ENCODE peak calls at places on chromosomes 12 and 14, in seven cellular contexts. J is NCI-H748 treated with DMSO at 0.1 percent for 48 hours; S is CD4-positive, alpha-beta T cell; F is HCEC 1CT; C is thoracic aorta; P is neuronal stem cell; Y is heart left ventricle. T is an unnamed sample.

GRCh38 chr12:88035907-88036289 is 6.7 kb upstream of the C12orf50 start:
- DNase-seq in J (peak; percentile 21), S (no peak), F (no peak), C (no peak), P (no peak), Y (no peak), T (no peak)

GRCh38 chr14:105050551-105050897 is 14.7 kb downstream of the GPR132 start:
- DNase-seq in J (peak; percentile 8), S (no peak), F (peak; percentile 23), C (no peak), P (no peak), Y (no peak), T (no peak)

GRCh38 chr12:117538032-117538690 is 176.7 kb upstream of the NOS1 start:
- DNase-seq in J (no peak), S (no peak), F (no peak), C (no peak), P (no peak), Y (no peak), T (no peak)

GRCh38 chr12:46452061-46452615 is 79.6 kb upstream of the SLC38A2 start:
- DNase-seq in J (no peak), S (no peak), F (peak; percentile 63), C (no peak), P (no peak), Y (no peak), T (no peak)

GRCh38 chr14:81162941-81163340 is 57.8 kb downstream of the GTF2A1 start:
- DNase-seq in J (no peak), S (no peak), F (peak; percentile 18), C (no peak), P (no peak), Y (no peak), T (no peak)

GRCh38 chr14:104211242-104211641 is 72.9 kb downstream of the KIF26A start:
- DNase-seq in J (no peak), S (no peak), F (no peak), C (no peak), P (no peak), Y (no peak), T (no peak)

GRCh38 chr12:95224202-95225170 is 6.9 kb downstream of the VEZT start:
- DNase-seq in J (no peak), S (no peak), F (peak; percentile 70), C (no peak), P (no peak), Y (no peak), T (no peak)

GRCh38 chr14:51395361-51395849 is 155.4 kb downstream of the TMX1 start:
- DNase-seq in J (no peak), S (no peak), F (peak; percentile 96), C (no peak), P (no peak), Y (peak; percentile 81), T (no peak)

GRCh38 chr12:80617733-80618132 is 89.7 kb upstream of the MYF6 start:
- DNase-seq in J (peak; percentile 42), S (no peak), F (no peak), C (no peak), P (no peak), Y (no peak), T (no peak)

GRCh38 chr12:109458086-109458485 is 19.0 kb downstream of the KCTD10 start:
- DNase-seq in J (no peak), S (no peak), F (peak; percentile 72), C (no peak), P (no peak), Y (no peak), T (no peak)

GRCh38 chr14:58824796-58825195 is 187.0 kb downstream of the DACT1 start:
- DNase-seq in J (no peak), S (no peak), F (no peak), C (no peak), P (no peak), Y (no peak), T (no peak)

GRCh38 chr12:94263905-94264655 is 115.7 kb downstream of the PLXNC1 start:
- DNase-seq in J (no peak), S (no peak), F (no peak), C (no peak), P (no peak), Y (no peak), T (peak; percentile 83)

GRCh38 chr12:104886418-104887401 is 71.4 kb downstream of the SLC41A2 start:
- DNase-seq in J (peak; percentile 49), S (no peak), F (peak; percentile 79), C (no peak), P (no peak), Y (no peak), T (no peak)